ENCODE peak calls at places on chromosome 5, in five cellular contexts. C is HepG2; A is Peyer's patch; D is coronary artery; S is CD4-positive, alpha-beta memory T cell. R is an unnamed sample.

GRCh38 chr5:148437249-148437648 is 53.5 kb downstream of the FBXO38 start:
- DNase-seq in S (no peak), C (no peak), D (no peak), A (no peak), R (no peak)

GRCh38 chr5:5533927-5534326 is 111.5 kb downstream of the ICE1 start:
- DNase-seq in D (no peak), S (no peak), C (no peak), A (no peak), R (no peak)

GRCh38 chr5:43367909-43368648 is 44.1 kb downstream of the CCL28 start:
- DNase-seq in D (no peak), C (no peak), S (no peak), A (no peak), R (peak)

GRCh38 chr5:180334751-180335613 is 18.2 kb downstream of the GFPT2 start:
- DNase-seq in S (no peak), A (no peak), C (no peak), D (no peak), R (no peak)

GRCh38 chr5:135183464-135183863 is 149.4 kb upstream of the PITX1 start:
- DNase-seq in A (no peak), D (no peak), C (no peak), S (no peak), R (no peak)

GRCh38 chr5:41617843-41618515 is 107.6 kb upstream of the PLCXD3 start:
- DNase-seq in S (no peak), A (no peak), C (no peak), D (no peak), R (no peak)

GRCh38 chr5:78647838-78648358 is 674 bp downstream of the LHFPL2 start:
- DNase-seq in A (peak), D (peak), C (no peak), S (no peak), R (peak)

GRCh38 chr5:161230222-161230621 is 316.3 kb downstream of the GABRB2 start:
- DNase-seq in S (no peak), A (no peak), D (no peak), C (no peak), R (peak)

GRCh38 chr5:116858705-116859333 is 284.2 kb upstream of the SEMA6A start:
- DNase-seq in C (peak), D (no peak), S (no peak), A (no peak), R (no peak)

GRCh38 chr5:134462761-134463160 is 51.1 kb upstream of the CDKN2AIPNL start:
- DNase-seq in A (no peak), C (no peak), S (no peak), D (no peak), R (no peak)

GRCh38 chr5:54760182-54760935 is 225.0 kb downstream of the ESM1 start:
- DNase-seq in A (no peak), C (no peak), S (no peak), D (no peak), R (no peak)

GRCh38 chr5:171825046-171825445 is 39.4 kb downstream of the SMIM23 start:
- DNase-seq in A (no peak), S (no peak), D (no peak), C (no peak), R (no peak)

GRCh38 chr5:34587355-34588241 is 68.5 kb upstream of the RAI14 start:
- DNase-seq in S (no peak), D (no peak), C (peak), A (no peak), R (no peak)

GRCh38 chr5:54889826-54890225 is 95.6 kb downstream of the ESM1 start:
- DNase-seq in D (no peak), S (no peak), C (no peak), A (no peak), R (no peak)

GRCh38 chr5:98121036-98121936 is 652.2 kb upstream of the RGMB start:
- DNase-seq in A (no peak), D (no peak), C (peak), S (no peak), R (no peak)

GRCh38 chr5:13976867-13977479 is 32.5 kb upstream of the DNAH5 start:
- DNase-seq in D (no peak), C (peak), S (no peak), A (no peak), R (peak)

DNA sequence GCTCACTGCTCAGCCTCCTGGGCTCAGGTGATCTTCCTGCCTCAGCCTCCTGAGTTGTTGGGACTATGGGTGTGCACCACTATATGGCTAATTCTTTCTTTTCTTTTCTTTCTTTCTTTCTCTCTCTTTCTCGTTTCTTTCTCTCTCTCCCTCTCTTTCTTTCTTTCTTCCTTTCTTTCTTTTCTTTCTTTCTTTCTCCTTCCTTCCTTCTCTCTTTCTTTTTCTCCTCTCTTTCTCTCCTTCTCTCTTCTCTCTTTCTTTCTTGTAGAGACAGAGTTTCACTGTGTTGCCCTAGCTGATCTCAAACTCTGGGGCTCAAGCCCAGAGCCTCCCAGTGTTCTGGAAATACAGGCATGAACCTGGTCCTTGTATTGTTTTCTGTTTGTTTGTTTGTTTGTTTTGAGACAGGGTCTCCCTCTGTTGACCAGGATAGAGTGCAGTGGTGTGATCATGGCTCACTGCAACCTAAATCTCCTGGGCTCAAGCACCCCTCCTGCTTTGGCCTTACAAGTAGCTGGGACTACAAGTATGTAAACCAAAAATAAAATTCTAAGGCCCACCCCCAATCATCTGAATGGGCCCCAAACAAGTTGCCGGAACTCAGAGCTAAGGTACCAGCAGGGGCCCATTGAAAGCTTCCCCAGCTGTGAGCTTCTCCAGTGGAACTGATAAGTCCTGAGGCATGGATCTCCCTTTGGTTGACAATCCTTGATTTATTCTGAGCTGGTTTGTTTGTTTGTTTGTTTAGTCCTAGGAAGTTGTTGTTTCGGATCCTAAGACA is 11.9 kb upstream of the BTF3 start:
- DNase-seq in A (no peak), C (no peak), S (no peak), D (no peak), R (no peak)
- H3K4me3 ChIP-seq in A (no peak), C (no peak), S (no peak), D (no peak), R (no peak)

DNA sequence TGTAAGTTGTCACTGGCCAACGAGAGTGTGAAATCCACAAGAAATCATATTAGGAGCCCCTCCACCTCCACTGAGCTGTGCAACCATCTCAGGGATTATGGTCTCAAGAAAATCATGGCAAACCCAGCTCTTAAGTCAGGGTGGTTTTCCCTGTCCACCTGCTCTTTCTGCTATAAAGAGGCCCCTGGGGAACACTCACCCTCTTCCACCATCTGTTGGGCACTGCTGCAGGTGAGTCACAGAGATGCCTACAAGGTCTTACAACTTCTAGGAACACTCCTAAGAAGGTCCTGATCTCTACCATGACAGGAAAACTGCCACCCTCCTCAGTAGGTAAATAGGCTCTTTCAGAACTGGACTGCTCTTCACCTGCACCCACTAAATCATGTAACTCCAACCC is 61.8 kb downstream of the DRD1 start:
- DNase-seq in A (no peak), S (no peak), D (no peak), C (no peak), R (no peak)
- H3K4me3 ChIP-seq in A (no peak), S (no peak), D (no peak), C (no peak), R (no peak)

GRCh38 chr5:141362719-141363118 is 1.2 kb upstream of the PCDHGA5 start:
- DNase-seq in S (no peak), A (no peak), D (no peak), C (no peak), R (no peak)

GRCh38 chr5:141356950-141357349 is 2.1 kb downstream of the PCDHGA4 start:
- DNase-seq in A (no peak), D (no peak), C (no peak), S (no peak), R (no peak)

GRCh38 chr5:141360685-141361084 is 891 bp downstream of the PCDHGB2 start:
- DNase-seq in C (no peak), S (no peak), A (no peak), D (no peak), R (no peak)

GRCh38 chr5:141356133-141356532 is 1.3 kb downstream of the PCDHGA4 start:
- DNase-seq in A (no peak), D (no peak), C (no peak), S (no peak), R (no peak)

GRCh38 chr5:141359790-141360426 is at the start of gene PCDHGB2:
- DNase-seq in D (no peak), S (no peak), C (peak), A (no peak), R (peak)
- H3K4me3 ChIP-seq in D (peak), S (peak), C (peak), A (peak), R (no peak)

DNA sequence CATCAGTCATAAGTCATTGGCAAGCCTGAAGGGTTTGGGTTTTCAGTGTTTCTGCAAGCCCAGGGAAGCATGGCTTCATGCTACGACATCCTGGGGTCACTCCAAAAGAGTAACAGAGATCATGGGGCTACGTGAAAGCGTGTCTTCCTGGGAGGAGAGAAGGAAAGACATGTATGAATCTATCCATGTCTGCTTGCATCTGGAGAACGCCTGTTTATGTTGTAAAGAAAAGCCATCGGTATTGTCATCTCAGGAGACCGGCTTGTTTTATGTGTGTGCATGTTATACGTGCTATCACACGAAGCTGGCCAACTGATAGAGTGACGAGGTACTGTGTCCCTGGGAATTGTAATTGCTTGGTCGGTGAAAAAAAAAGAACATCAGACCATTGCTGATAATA is 460 bp upstream of the CDH6 start:
- DNase-seq in S (no peak), C (no peak), A (no peak), D (no peak), R (peak)
- H3K4me3 ChIP-seq in S (no peak), C (no peak), A (peak), D (peak), R (no peak)

DNA sequence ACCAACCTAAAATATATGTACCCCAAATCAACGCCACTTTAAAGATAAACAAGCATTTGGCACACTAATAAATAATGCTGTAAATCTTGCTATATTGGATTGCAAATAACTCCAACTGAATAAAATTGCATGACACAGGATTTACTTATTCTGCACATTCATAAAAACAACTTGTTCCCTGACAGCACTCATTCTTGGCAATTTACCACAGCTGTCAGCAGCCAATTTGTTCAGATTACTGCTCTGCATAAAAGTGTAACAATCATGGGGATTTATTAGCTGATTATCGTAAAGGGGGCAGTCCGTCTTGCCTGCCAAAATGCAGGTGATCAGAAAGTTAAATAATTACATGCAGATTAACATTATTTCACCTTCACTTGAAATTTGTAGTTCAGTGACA is 285.2 kb downstream of the SLF1 start:
- DNase-seq in C (no peak), S (no peak), D (no peak), A (no peak), R (no peak)
- H3K4me3 ChIP-seq in C (no peak), S (no peak), D (no peak), A (no peak), R (no peak)

GRCh38 chr5:141613344-141613743 is 5.5 kb downstream of the DIAPH1 start:
- DNase-seq in C (no peak), S (no peak), A (no peak), D (no peak), R (no peak)

GRCh38 chr5:141617682-141618029 is 1.1 kb downstream of the DIAPH1 start:
- DNase-seq in C (no peak), D (no peak), S (no peak), A (peak), R (no peak)

GRCh38 chr5:141618030-141618803 is 583 bp downstream of the DIAPH1 start:
- DNase-seq in A (peak), C (peak), S (peak), D (peak), R (peak)

GRCh38 chr5:141617128-141617527 is 1.7 kb downstream of the DIAPH1 start:
- DNase-seq in S (no peak), C (no peak), D (no peak), A (no peak), R (no peak)

GRCh38 chr5:141615991-141616715 is 2.6 kb downstream of the DIAPH1 start:
- DNase-seq in C (no peak), A (no peak), D (no peak), S (no peak), R (no peak)
- H3K4me3 ChIP-seq in C (peak), A (peak), D (peak), S (peak), R (no peak)

GRCh38 chr5:158203256-158203655 is 344.3 kb upstream of the CLINT1 start:
- DNase-seq in S (no peak), A (no peak), D (no peak), C (no peak), R (no peak)

GRCh38 chr5:158200624-158201023 is 341.7 kb upstream of the CLINT1 start:
- DNase-seq in D (no peak), S (no peak), C (no peak), A (no peak), R (no peak)

GRCh38 chr5:158194561-158194961 is 335.6 kb upstream of the CLINT1 start:
- DNase-seq in D (no peak), S (no peak), A (peak), C (no peak), R (no peak)

GRCh38 chr5:158195811-158196210 is 336.9 kb upstream of the CLINT1 start:
- DNase-seq in S (no peak), D (no peak), C (no peak), A (no peak), R (no peak)

GRCh38 chr5:158198636-158199035 is 339.7 kb upstream of the CLINT1 start:
- DNase-seq in S (no peak), C (no peak), D (no peak), A (peak), R (no peak)
- H3K4me3 ChIP-seq in S (no peak), C (no peak), D (no peak), A (no peak), R (no peak)

GRCh38 chr5:10595305-10595677 is 31.4 kb downstream of the ANKRD33B start:
- DNase-seq in S (no peak), D (no peak), A (no peak), C (no peak), R (no peak)
- H3K4me3 ChIP-seq in S (no peak), D (peak), A (no peak), C (no peak), R (no peak)

GRCh38 chr5:150129813-150130492 is 25.7 kb downstream of the PDGFRB start:
- DNase-seq in S (peak), C (peak), D (peak), A (peak), R (peak)
- H3K4me3 ChIP-seq in S (no peak), C (no peak), D (peak), A (peak), R (no peak)

GRCh38 chr5:177300236-177300880 is 3.2 kb downstream of the RAB24 start:
- DNase-seq in A (peak), D (peak), S (peak), C (no peak), R (peak)
- H3K4me3 ChIP-seq in A (no peak), D (no peak), S (no peak), C (no peak), R (no peak)